ENCODE peak calls at places on chromosomes 12 and 14, in eight cellular contexts. C is fibroblast of lung, U is colonic mucosa, V is GM23248, D is mammary epithelial cell, E is endodermal cell, Q is H1, O is mesendoderm. Z is an unnamed sample.
A peak's percentile ranks its signal among the peaks of the same experiment; 100 is the strongest.

GRCh38 chr12:108270035-108270840 is 68.9 kb downstream of the CMKLR1 start:
- DNase-seq in Q (no peak), D (peak; percentile 11), U (no peak), E (no peak), O (no peak), V (no peak), C (no peak), Z (no peak)

GRCh38 chr14:41830679-41831078 is 224.0 kb downstream of the LRFN5 start:
- DNase-seq in U (peak; percentile 19), V (peak; percentile 68), E (peak; percentile 55), O (peak; percentile 19), C (peak; percentile 96), Q (no peak), D (peak; percentile 60), Z (peak; percentile 48)

GRCh38 chr14:80212025-80212402 is 710 bp upstream of the DIO2 start:
- DNase-seq in U (no peak), O (peak; percentile 94), E (peak; percentile 53), C (peak; percentile 72), Q (no peak), D (peak; percentile 58), V (peak; percentile 76), Z (peak; percentile 63)

GRCh38 chr12:11761869-11762567 is 112.5 kb downstream of the ETV6 start:
- DNase-seq in O (no peak), U (no peak), Q (no peak), V (no peak), E (no peak), D (no peak), C (no peak), Z (no peak)

GRCh38 chr12:6038160-6038559 is 86.3 kb downstream of the VWF start:
- DNase-seq in C (peak; percentile 75), D (peak; percentile 58), U (peak; percentile 74), Q (peak; percentile 57), O (peak; percentile 94), V (peak; percentile 78), E (peak; percentile 96), Z (peak; percentile 95)

GRCh38 chr14:59265808-59266207 is 77.3 kb downstream of the DAAM1 start:
- DNase-seq in E (no peak), C (no peak), Q (no peak), V (peak; percentile 47), D (peak; percentile 76), O (no peak), U (no peak), Z (no peak)

GRCh38 chr12:52378091-52378490 is 7.4 kb downstream of the KRT84 start:
- DNase-seq in D (no peak), O (no peak), C (no peak), E (no peak), V (no peak), U (no peak), Q (no peak), Z (no peak)

GRCh38 chr12:52236386-52237050 is 3.5 kb downstream of the KRT7 start:
- DNase-seq in Q (no peak), D (no peak), E (no peak), V (no peak), U (no peak), C (no peak), O (no peak), Z (no peak)

GRCh38 chr14:64705406-64706118 is 1.3 kb downstream of the PLEKHG3 start:
- DNase-seq in O (peak; percentile 46), Q (no peak), U (peak; percentile 60), V (peak; percentile 43), E (peak; percentile 61), C (no peak), D (peak; percentile 63), Z (no peak)

GRCh38 chr12:80325167-80325959 is 118.7 kb upstream of the PTPRQ start:
- DNase-seq in D (no peak), U (no peak), C (no peak), O (peak; percentile 31), E (peak; percentile 66), V (no peak), Q (no peak), Z (no peak)

GRCh38 chr12:64560395-64561301 is 49.6 kb upstream of the RASSF3 start:
- DNase-seq in E (peak; percentile 62), O (no peak), U (no peak), D (peak; percentile 77), V (peak; percentile 94), Q (no peak), C (peak; percentile 100), Z (peak; percentile 48)

GRCh38 chr12:15227004-15227679 is 5.9 kb upstream of the RERG start:
- DNase-seq in C (peak; percentile 89), U (peak; percentile 45), D (peak; percentile 36), Q (no peak), V (peak; percentile 81), O (peak; percentile 69), E (peak; percentile 81), Z (peak; percentile 75)
- H3K36me3 ChIP-seq in C (no peaks in the 10 kb centered on the region), U (no peaks in the 10 kb centered on the region), D (no peaks in the 10 kb centered on the region), Q (no peaks in the 10 kb centered on the region), V (no peaks in the 10 kb centered on the region), O (no peaks in the 10 kb centered on the region), E (no peaks in the 10 kb centered on the region), Z (no peaks in the 10 kb centered on the region)

DNA sequence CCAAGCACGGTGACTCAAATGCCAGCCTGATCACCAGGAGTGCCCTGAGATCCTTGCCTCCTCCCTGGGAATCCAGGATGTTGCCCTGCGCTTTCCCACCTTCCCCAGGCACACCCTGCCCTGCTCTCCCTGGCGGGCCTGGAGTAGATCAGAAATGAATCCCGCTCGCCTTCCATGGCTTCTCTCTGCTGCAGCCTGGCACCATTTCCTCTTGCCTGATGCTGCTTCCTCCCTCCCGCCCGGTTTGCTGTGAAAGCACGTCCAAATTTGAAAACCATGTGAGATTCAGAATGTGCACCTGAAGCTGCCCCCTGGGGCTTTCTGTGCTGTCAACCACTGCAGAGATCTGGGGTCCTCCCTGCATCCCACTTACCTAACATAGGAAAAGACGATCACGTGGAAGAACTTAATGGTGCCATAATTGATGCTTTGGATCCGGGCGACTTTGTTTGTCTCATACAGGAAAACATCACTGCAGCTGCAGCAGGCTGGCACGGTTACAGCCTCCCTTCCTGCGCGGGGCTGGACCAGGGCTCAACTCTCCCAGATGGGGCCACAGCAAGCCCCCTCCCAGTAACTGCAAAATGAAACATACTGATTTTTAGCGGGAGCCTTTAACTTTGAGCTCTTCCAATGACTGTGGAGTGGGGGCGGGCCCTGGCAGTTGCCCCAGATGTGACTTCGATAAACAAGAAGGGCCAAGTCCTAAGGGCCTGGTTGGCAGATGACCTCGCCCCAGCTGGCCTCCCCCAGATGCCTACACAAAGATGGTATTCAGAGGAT is 24.9 kb upstream of the C12orf76 start:
- DNase-seq in V (peak; percentile 55), E (no peak), D (peak; percentile 10), U (peak; percentile 33), C (peak; percentile 23), O (no peak), Q (no peak), Z (peak; percentile 46)
- H3K9ac ChIP-seq in V (peak overlapping the region; percentile 47), E (no peak overlapping the region), D (no peak overlapping the region), U (peak overlapping the region; percentile 50), C (no peak overlapping the region), O (no peak overlapping the region), Q (no peak overlapping the region), Z (peak overlapping the region; percentile 4)

GRCh38 chr12:117158096-117158495 is 32.2 kb downstream of the FBXO21 start:
- DNase-seq in C (no peak), U (no peak), Q (no peak), V (no peak), E (no peak), D (no peak), O (no peak), Z (no peak)
- H3K36me3 ChIP-seq in C (peaks cover 16% of the 10 kb centered on the region), U (peaks cover 6% of the 10 kb centered on the region), Q (peaks cover 71% of the 10 kb centered on the region), V (peaks cover 21% of the 10 kb centered on the region), E (peaks cover 94% of the 10 kb centered on the region), D (peaks cover 19% of the 10 kb centered on the region), O (peaks cover 15% of the 10 kb centered on the region), Z (peaks cover 64% of the 10 kb centered on the region)

GRCh38 chr12:45543887-45544286 is 185.6 kb upstream of the ARID2 start:
- DNase-seq in V (peak; percentile 84), E (peak; percentile 84), O (peak; percentile 78), Q (peak; percentile 23), C (peak; percentile 93), D (peak; percentile 55), U (peak; percentile 56), Z (peak; percentile 84)
- H3K9ac ChIP-seq in V (no peak overlapping the region), E (no peak overlapping the region), O (no peak overlapping the region), Q (no peak overlapping the region), C (no peak overlapping the region), D (no peak overlapping the region), U (no peak overlapping the region), Z (no peak overlapping the region)